ENCODE peak calls at places on chromosomes 11 and 22, in six cellular contexts. T is psoas muscle, V is brain microvascular endothelial cell, A is endodermal cell, Z is kidney, W is adipocyte. M is an unnamed sample.

GRCh38 chr11:83571301-83571700 is 285.1 kb upstream of the CCDC90B start:
- DNase-seq in T (no peak), V (no peak), A (no peak), Z (no peak), W (peak), M (no peak)

GRCh38 chr11:118791961-118792578 is 1.1 kb upstream of the DDX6 start:
- DNase-seq in T (peak), V (peak), A (peak), Z (peak), W (no peak), M (peak)

GRCh38 chr11:31246451-31247165 is 122.9 kb downstream of the DCDC1 start:
- DNase-seq in T (no peak), V (no peak), A (no peak), Z (no peak), W (peak), M (no peak)

GRCh38 chr11:123246749-123247497 is 51.9 kb upstream of the CLMP start:
- DNase-seq in T (peak), V (peak), A (peak), Z (peak), W (peak), M (peak)

GRCh38 chr11:84865791-84866535 is 761.2 kb downstream of the DLG2 start:
- DNase-seq in T (no peak), V (no peak), A (no peak), Z (no peak), W (no peak), M (no peak)

GRCh38 chr11:34359548-34359891 is 1.7 kb upstream of the ABTB2 start:
- DNase-seq in T (no peak), V (no peak), A (no peak), Z (no peak), W (no peak), M (peak)

GRCh38 chr22:39530692-39531331 is 1.7 kb downstream of the RPS19BP1 start:
- DNase-seq in T (no peak), V (peak), A (peak), Z (peak), W (peak), M (peak)

GRCh38 chr11:128501008-128501407 is 86.3 kb downstream of the ETS1 start:
- DNase-seq in T (no peak), V (no peak), A (no peak), Z (no peak), W (peak), M (no peak)

GRCh38 chr11:93922830-93923229 is 72.4 kb upstream of the VSTM5 start:
- DNase-seq in T (no peak), V (no peak), A (no peak), Z (no peak), W (no peak), M (no peak)

GRCh38 chr11:112392860-112393259 is 132.2 kb upstream of the PLET1 start:
- DNase-seq in T (no peak), V (no peak), A (no peak), Z (no peak), W (no peak), M (no peak)

DNA sequence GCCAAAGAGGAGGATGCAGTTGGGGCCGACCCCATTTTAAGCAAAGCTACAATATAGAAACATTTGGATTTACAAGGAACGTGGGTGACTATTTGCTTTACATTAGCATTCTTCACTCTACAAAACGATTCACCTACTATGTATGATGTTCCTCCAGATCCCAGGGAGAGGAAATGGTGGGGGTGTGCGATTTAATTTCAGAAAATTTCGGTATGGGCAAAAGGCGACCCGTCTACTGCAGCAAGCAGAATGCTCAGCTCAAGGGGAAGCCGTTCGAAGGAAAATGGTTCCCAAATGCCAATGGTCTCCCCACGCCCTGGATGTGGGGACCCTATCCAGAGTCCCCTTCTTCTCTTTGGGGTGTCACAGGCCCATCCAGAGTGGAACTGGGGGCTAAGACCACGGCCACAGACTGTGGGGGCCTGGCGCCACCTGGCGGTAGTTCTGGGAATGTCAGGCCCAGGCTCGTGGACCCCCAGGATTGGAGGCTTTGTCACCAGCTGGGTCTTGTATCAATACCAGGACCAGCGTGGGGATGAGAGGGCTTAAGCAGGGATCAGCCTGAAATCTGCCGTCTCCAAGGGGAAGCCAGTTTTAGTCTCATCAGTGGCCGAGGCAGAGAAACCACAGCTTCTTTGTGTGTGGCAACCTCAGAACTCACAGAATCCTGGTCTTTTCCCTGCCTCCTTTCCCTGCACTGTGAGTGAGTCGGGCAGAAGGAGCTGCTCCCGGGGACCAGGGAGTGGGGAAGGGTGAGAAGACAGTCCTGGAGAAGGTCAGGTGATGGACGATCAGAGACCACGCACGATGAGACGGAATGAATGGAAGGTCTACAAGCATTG is 8.3 kb downstream of the LRRC10B start:
- DNase-seq in T (peak), V (peak), A (peak), Z (no peak), W (peak), M (peak)
- H3K4me3 ChIP-seq in T (no peak), V (no peak), A (no peak), Z (no peak), W (no peak), M (peak)

GRCh38 chr22:43127166-43127908 is 15.9 kb downstream of the MCAT start:
- DNase-seq in T (no peak), V (no peak), A (no peak), Z (no peak), W (no peak), M (peak)

GRCh38 chr22:43128928-43129424 is 14.2 kb downstream of the MCAT start:
- DNase-seq in T (no peak), V (no peak), A (no peak), Z (no peak), W (no peak), M (peak)

GRCh38 chr22:43128116-43128515 is 15.1 kb downstream of the MCAT start:
- DNase-seq in T (no peak), V (no peak), A (no peak), Z (no peak), W (no peak), M (no peak)

GRCh38 chr22:43129426-43130425 is 13.5 kb downstream of the MCAT start:
- DNase-seq in T (no peak), V (no peak), A (no peak), Z (no peak), W (no peak), M (peak)

DNA sequence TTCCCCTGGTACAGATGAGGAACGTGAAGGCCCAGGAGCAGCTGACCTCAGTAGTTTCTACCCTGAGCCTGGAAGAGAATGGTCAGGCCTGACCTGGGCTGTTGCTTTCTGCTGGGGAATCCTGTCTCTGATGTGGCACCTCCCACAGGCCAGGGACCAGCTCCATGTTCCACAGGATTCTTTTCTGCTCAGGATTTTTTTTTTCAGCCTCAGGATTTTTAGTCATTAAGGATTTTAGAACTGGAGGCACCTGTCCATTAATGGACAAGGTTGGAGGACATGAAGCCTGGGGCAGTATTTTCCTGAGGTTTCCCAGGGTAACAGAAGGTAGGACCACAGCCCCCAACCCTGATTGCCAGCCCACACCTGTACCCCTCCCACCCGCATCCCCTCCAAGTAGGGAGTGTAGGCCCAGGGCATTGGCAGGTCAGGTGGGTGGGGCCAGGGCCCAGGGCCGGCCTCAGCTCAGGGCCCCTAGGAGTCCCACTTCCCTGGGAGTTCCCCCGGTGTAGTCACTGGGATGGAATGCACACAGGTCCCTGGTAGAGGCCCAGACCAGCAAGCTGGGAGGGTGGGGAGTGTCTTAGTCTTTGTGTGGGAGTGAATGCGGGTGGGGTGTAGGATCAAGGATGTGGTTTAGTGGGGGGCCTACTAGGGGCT is 16.1 kb downstream of the BIK start:
- DNase-seq in T (no peak), V (peak), A (peak), Z (peak), W (peak), M (peak)
- H3K4me3 ChIP-seq in T (no peak), V (no peak), A (no peak), Z (no peak), W (no peak), M (no peak)

DNA sequence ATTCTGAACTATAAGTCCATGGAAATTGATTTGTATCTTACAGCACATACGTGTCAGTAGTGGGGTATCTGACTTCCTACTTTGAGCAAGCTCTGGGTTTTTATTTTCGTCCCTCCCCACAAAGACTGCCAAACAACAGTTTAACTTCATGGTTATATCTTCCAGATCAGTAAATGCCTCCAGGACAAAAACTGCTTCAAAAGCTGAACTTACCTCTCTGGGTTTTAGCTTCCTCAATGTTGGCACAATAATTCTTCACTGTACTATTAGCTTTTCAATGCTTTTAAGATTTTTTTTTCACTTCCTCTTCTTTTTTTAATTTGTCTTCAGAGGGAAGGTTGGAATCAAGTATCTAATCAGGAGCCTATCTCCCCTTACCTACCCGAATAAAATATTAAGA is 4.1 kb upstream of the DPF2 start:
- DNase-seq in T (no peak), V (no peak), A (no peak), Z (no peak), W (no peak), M (no peak)
- H3K4me3 ChIP-seq in T (peak), V (no peak), A (no peak), Z (no peak), W (no peak), M (no peak)

DNA sequence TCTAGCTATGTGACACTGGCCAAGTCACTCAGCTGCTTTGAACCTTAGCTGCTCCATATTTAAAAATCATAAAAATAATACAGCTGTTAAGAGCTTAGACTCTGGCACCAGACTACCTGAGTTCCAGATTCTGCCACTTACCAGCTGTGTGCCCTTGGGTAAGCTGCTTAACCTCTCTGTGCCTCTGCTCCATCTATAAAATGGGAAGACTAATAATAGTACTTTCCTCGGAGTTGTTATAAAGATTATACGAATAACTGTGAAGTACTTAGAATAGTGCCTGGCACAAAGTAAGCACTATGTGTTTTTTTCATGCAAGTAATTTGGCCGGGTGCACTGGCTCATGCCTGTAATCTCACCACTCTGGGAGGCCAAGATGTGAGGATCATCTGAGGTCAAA is 1.4 kb downstream of the HDHD5 start:
- DNase-seq in T (no peak), V (no peak), A (no peak), Z (no peak), W (no peak), M (no peak)
- H3K4me3 ChIP-seq in T (peak), V (no peak), A (peak), Z (no peak), W (peak), M (no peak)

DNA sequence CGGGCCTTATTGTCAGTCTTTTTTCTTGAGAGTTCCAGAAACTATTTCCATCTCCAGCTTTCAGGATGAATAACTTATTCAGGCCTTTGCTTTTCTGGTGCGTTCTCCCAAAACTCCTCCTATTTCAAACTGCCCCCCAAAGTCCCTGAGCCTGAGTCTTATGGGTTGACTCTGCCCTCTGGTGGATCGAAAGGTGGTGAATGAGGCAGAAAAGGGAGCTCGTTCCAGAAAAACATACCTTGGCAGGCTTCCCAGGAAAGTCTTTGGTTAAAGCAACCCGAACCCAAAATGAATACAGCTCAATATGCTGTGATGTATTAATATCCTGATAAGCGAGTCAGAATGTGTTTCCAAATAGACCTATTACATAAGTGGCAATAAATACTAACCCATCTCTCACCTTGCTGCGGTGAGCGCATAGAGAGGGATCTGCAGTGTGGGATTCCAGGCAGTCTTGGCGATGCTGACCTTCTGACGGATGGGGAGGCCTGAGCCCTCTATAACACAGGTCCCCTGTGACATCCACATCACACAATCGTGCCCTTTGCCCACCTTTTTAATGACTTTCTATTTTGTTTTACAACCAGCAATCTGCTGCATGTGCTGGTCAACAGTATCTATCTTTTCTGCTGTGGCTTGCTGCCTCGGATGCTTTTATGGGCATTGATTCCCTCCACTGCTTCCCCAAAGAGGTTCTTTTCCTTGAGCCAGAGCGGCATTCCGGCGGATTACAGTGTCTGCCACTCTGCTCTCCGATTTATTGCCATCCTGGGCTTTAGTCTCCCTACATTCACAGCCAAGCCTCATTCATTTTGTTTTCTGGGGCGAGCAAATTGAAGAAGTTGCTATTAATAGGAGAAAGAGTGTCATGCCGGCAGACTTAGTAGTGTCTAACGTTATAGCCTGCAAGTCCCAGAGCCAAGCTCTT is 756.8 kb downstream of the NTM start:
- DNase-seq in T (peak), V (peak), A (peak), Z (no peak), W (peak), M (peak)
- H3K4me3 ChIP-seq in T (peak), V (peak), A (peak), Z (peak), W (peak), M (peak)

GRCh38 chr11:96341237-96342130 is 1.5 kb downstream of the MAML2 start:
- DNase-seq in T (peak), V (no peak), A (peak), Z (peak), W (peak), M (peak)

GRCh38 chr11:96339704-96340554 is 3.1 kb downstream of the MAML2 start:
- DNase-seq in T (no peak), V (no peak), A (no peak), Z (no peak), W (no peak), M (no peak)

GRCh38 chr11:96338910-96339703 is 3.9 kb downstream of the MAML2 start:
- DNase-seq in T (peak), V (peak), A (peak), Z (no peak), W (peak), M (no peak)

GRCh38 chr11:96342131-96342970 is 644 bp downstream of the MAML2 start:
- DNase-seq in T (no peak), V (no peak), A (no peak), Z (no peak), W (peak), M (no peak)

DNA sequence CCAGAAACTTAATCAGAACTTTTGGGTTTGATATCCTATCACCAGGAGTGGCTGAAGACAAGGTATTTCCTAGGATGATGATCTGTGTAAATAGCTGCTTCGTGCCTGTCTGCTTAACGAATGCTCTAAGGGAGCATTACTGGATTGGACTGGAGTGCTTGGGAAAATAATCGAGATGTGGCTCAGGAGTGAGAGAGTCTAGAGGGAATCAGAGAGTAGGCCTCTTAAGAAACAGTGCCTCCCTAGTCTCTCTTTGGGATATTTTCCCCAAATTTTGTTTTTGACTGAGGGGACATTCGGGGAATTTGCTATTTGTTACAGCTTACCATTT is 2.5 kb downstream of the MAML2 start:
- DNase-seq in T (no peak), V (no peak), A (no peak), Z (no peak), W (peak), M (no peak)
- H3K4me3 ChIP-seq in T (peak), V (peak), A (peak), Z (peak), W (peak), M (no peak)

GRCh38 chr11:67306769-67307544 is 3.6 kb downstream of the SSH3 start:
- DNase-seq in T (no peak), V (no peak), A (peak), Z (no peak), W (no peak), M (no peak)

GRCh38 chr11:67303989-67304411 is 670 bp downstream of the SSH3 start:
- DNase-seq in T (no peak), V (no peak), A (peak), Z (peak), W (peak), M (peak)

GRCh38 chr11:67302571-67303131 is 679 bp upstream of the SSH3 start:
- DNase-seq in T (no peak), V (peak), A (peak), Z (peak), W (no peak), M (peak)

GRCh38 chr11:67303132-67303988 is at the start of gene SSH3:
- DNase-seq in T (peak), V (no peak), A (peak), Z (peak), W (peak), M (peak)

GRCh38 chr11:67304511-67305113 is 1.3 kb downstream of the SSH3 start:
- DNase-seq in T (no peak), V (no peak), A (peak), Z (no peak), W (no peak), M (peak)
- H3K4me3 ChIP-seq in T (peak), V (peak), A (peak), Z (no peak), W (peak), M (peak)